ENCODE peak calls at places on chromosome 20, in seven cellular contexts. B, K, Y, J, M, O and N are unnamed samples.

GRCh38 chr20:14446446-14446845 is 109.0 kb upstream of the FLRT3 start:
- DNase-seq in B (no peak), K (no peak), Y (no peak), J (no peak), M (no peak), O (no peak), N (no peak)

GRCh38 chr20:38764563-38765355 is 16.5 kb downstream of the ACTR5 start:
- DNase-seq in B (peak; percentile 66), K (peak; percentile 13), Y (peak; percentile 49), J (no peak), M (peak; percentile 46), O (peak; percentile 70), N (no peak)

GRCh38 chr20:35187584-35188190 is 15.8 kb downstream of the PROCR start:
- DNase-seq in B (no peak), K (no peak), Y (no peak), J (no peak), M (no peak), O (no peak), N (no peak)

GRCh38 chr20:50267041-50267865 is 76.6 kb downstream of the CEBPB start:
- DNase-seq in B (peak; percentile 69), K (no peak), Y (no peak), J (peak; percentile 82), M (no peak), O (no peak), N (no peak)

GRCh38 chr20:2631228-2631627 is 21.2 kb upstream of the NOP56 start:
- DNase-seq in B (no peak), K (no peak), Y (no peak), J (no peak), M (no peak), O (peak; percentile 32), N (no peak)

GRCh38 chr20:11686900-11687543 is 230.7 kb upstream of the BTBD3 start:
- DNase-seq in B (no peak), K (no peak), Y (no peak), J (no peak), M (no peak), O (no peak), N (no peak)

GRCh38 chr20:38113401-38114325 is 51.4 kb downstream of the TGM2 start:
- DNase-seq in B (no peak), K (no peak), Y (no peak), J (peak; percentile 58), M (no peak), O (peak; percentile 82), N (no peak)

GRCh38 chr20:62928246-62928939 is 2.1 kb upstream of the DIDO1 start:
- DNase-seq in B (no peak), K (no peak), Y (no peak), J (no peak), M (no peak), O (no peak), N (no peak)

GRCh38 chr20:58981564-58982364 is 708 bp downstream of the NELFCD start:
- DNase-seq in B (no peak), K (no peak), Y (no peak), J (no peak), M (peak; percentile 13), O (peak; percentile 50), N (peak; percentile 44)

GRCh38 chr20:44736170-44737021 is 9.3 kb upstream of the KCNK15 start:
- DNase-seq in B (peak; percentile 68), K (no peak), Y (peak; percentile 63), J (peak; percentile 86), M (peak; percentile 83), O (peak; percentile 88), N (peak; percentile 58)